ENCODE peak calls at places on chromosomes 4 and X, in seven cellular contexts. M is HTR-8/SVneo, V is islet precursor cell, F is AML-193, B is iPS DF 6.9, A is aorta, L is brain microvascular endothelial cell. G is an unnamed sample.

GRCh38 chrX:22674947-22675346 is 324.8 kb upstream of the DDX53 start:
- DNase-seq in A (no peak), F (no peak), V (no peak), L (no peak), B (no peak), M (no peak), G (no peak)

GRCh38 chr4:37767546-37767945 is 58.9 kb upstream of the PGM2 start:
- DNase-seq in M (no peak), B (no peak), L (peak), F (no peak), V (no peak), A (peak), G (no peak)

GRCh38 chrX:153537526-153538295 is 20.3 kb downstream of the ATP2B3 start:
- DNase-seq in V (no peak), B (no peak), A (no peak), F (no peak), M (no peak), L (no peak), G (no peak)

GRCh38 chr4:37685211-37685725 is 908 bp downstream of the RELL1 start:
- DNase-seq in A (no peak), M (no peak), V (no peak), L (no peak), F (peak), B (no peak), G (peak)

GRCh38 chr4:53116959-53117358 is 248.9 kb downstream of the SCFD2 start:
- DNase-seq in B (no peak), M (no peak), V (peak), L (peak), A (no peak), F (no peak), G (no peak)

GRCh38 chr4:86442881-86443280 is 83.0 kb upstream of the MAPK10 start:
- DNase-seq in L (no peak), B (no peak), V (no peak), A (no peak), M (no peak), F (no peak), G (no peak)

GRCh38 chr4:45741897-45742296 is 382.0 kb downstream of the GABRG1 start:
- DNase-seq in V (no peak), F (no peak), L (no peak), B (no peak), A (no peak), M (no peak), G (no peak)

GRCh38 chrX:140975472-140975871 is 26.9 kb upstream of the SPANXB1 start:
- DNase-seq in V (no peak), B (no peak), L (no peak), M (no peak), F (no peak), A (no peak), G (no peak)

GRCh38 chr4:122045533-122045932 is 93.7 kb upstream of the TRPC3 start:
- DNase-seq in V (no peak), M (peak), L (peak), A (no peak), B (no peak), F (peak), G (no peak)

GRCh38 chrX:136227074-136227473 is 24.1 kb downstream of the MAP7D3 start:
- DNase-seq in B (no peak), L (no peak), F (no peak), V (no peak), A (no peak), M (no peak), G (no peak)

GRCh38 chr4:174613979-174614378 is 91.7 kb upstream of the HPGD start:
- DNase-seq in V (no peak), F (peak), B (no peak), M (no peak), A (no peak), L (no peak), G (no peak)

GRCh38 chrX:31314921-31315320 is 243.1 kb upstream of the FTHL17 start:
- DNase-seq in B (no peak), L (peak), V (no peak), A (no peak), F (no peak), M (no peak), G (no peak)

GRCh38 chr4:94171616-94172015 is 36.0 kb upstream of the SMARCAD1 start:
- DNase-seq in M (no peak), V (no peak), L (no peak), F (peak), A (no peak), B (no peak), G (no peak)

GRCh38 chr4:139913398-139913990 is 240.5 kb downstream of the MAML3 start:
- DNase-seq in A (no peak), V (no peak), L (no peak), M (no peak), B (no peak), F (no peak), G (no peak)

GRCh38 chr4:11301075-11301660 is 127.5 kb downstream of the HS3ST1 start:
- DNase-seq in B (no peak), M (no peak), F (no peak), L (no peak), A (no peak), V (no peak), G (no peak)

GRCh38 chrX:138939038-138939437 is 227.5 kb upstream of the FGF13 start:
- DNase-seq in L (no peak), M (no peak), F (no peak), V (no peak), A (no peak), B (no peak), G (no peak)

GRCh38 chrX:70505451-70505841 is 60.8 kb downstream of the DLG3 start:
- DNase-seq in F (no peak), L (no peak), V (no peak), B (no peak), A (no peak), M (no peak), G (no peak)

GRCh38 chr4:22739933-22740332 is 47.2 kb downstream of the GBA3 start:
- DNase-seq in A (no peak), M (no peak), B (no peak), L (no peak), F (no peak), V (no peak), G (no peak)

GRCh38 chr4:162700815-162701361 is 465.8 kb downstream of the NAF1 start:
- DNase-seq in B (no peak), M (no peak), F (no peak), V (no peak), A (no peak), L (no peak), G (no peak)

GRCh38 chr4:106676173-106676921 is 307.8 kb upstream of the GIMD1 start:
- DNase-seq in B (no peak), A (no peak), L (no peak), V (no peak), F (peak), M (no peak), G (no peak)

GRCh38 chr4:107902715-107903114 is 28.6 kb upstream of the CYP2U1 start:
- DNase-seq in F (no peak), L (no peak), B (no peak), A (no peak), V (no peak), M (no peak), G (no peak)

GRCh38 chr4:25878676-25879075 is 15.9 kb upstream of the SEL1L3 start:
- DNase-seq in V (no peak), F (no peak), L (no peak), M (no peak), B (no peak), A (no peak), G (no peak)

GRCh38 chr4:152503606-152504290 is 32.1 kb downstream of the FBXW7 start:
- DNase-seq in V (no peak), F (no peak), M (no peak), B (no peak), L (no peak), A (no peak), G (no peak)

GRCh38 chr4:108171541-108172230 is 3.0 kb upstream of the LEF1 start:
- DNase-seq in A (no peak), L (no peak), M (no peak), V (peak), B (no peak), F (no peak), G (no peak)

GRCh38 chr4:24894243-24894642 is 18.6 kb downstream of the CCDC149 start:
- DNase-seq in L (no peak), A (no peak), F (no peak), M (no peak), V (no peak), B (no peak), G (no peak)

GRCh38 chr4:3112979-3113469 is 38.5 kb downstream of the HTT start:
- DNase-seq in M (no peak), L (no peak), B (no peak), V (no peak), F (no peak), A (no peak), G (no peak)

GRCh38 chr4:21795091-21795490 is 153.5 kb downstream of the KCNIP4 start:
- DNase-seq in B (no peak), L (peak), A (no peak), F (no peak), V (no peak), M (no peak), G (no peak)

GRCh38 chr4:105389167-105389566 is 84.7 kb downstream of the PPA2 start:
- DNase-seq in F (no peak), L (no peak), M (no peak), A (no peak), B (no peak), V (no peak), G (no peak)

GRCh38 chr4:14022428-14022827 is 394.9 kb upstream of the BOD1L1 start:
- DNase-seq in M (no peak), F (no peak), L (peak), V (no peak), A (no peak), B (no peak), G (no peak)

GRCh38 chrX:119698835-119699234 is 5.9 kb upstream of the SEPTIN6 start:
- DNase-seq in L (peak), V (peak), A (no peak), F (peak), B (no peak), M (peak), G (no peak)

GRCh38 chr4:89156515-89156914 is 45.2 kb downstream of the TIGD2 start:
- DNase-seq in L (no peak), F (no peak), B (no peak), A (no peak), V (no peak), M (no peak), G (no peak)

GRCh38 chr4:4677825-4678522 is 136.1 kb upstream of the STX18 start:
- DNase-seq in V (peak), M (peak), B (no peak), L (peak), F (peak), A (no peak), G (no peak)

GRCh38 chr4:159487284-159487747 is 384.4 kb downstream of the RAPGEF2 start:
- DNase-seq in A (no peak), F (peak), B (peak), M (peak), V (peak), L (peak), G (no peak)